ENCODE peak calls at places on chromosome X, in ten cellular contexts. One of them, this sample, is unnamed.
A peak's percentile ranks its signal among the peaks of the same experiment; 100 is the strongest.

GRCh38 chrX:118974908-118975671 is 672 bp downstream of the LONRF3 start:
- DNase-seq in SJCRH30: peak; percentile 90
- DNase-seq in PC-9: peak; percentile 48
- DNase-seq in upper lobe of right lung: peak; percentile 82
- DNase-seq in psoas muscle: peak; percentile 72
- DNase-seq in breast epithelium: no peak
- DNase-seq in right lobe of liver: peak; percentile 73
- DNase-seq in HepG2: peak; percentile 27
- DNase-seq in transverse colon: peak; percentile 58
- DNase-seq in ovary: peak; percentile 47
- DNase-seq in this sample: peak; percentile 70

GRCh38 chrX:134373736-134374135 is 86.2 kb upstream of the HPRT1 start:
- DNase-seq in transverse colon: no peak
- DNase-seq in breast epithelium: no peak
- DNase-seq in psoas muscle: no peak
- DNase-seq in PC-9: no peak
- DNase-seq in SJCRH30: no peak
- DNase-seq in ovary: no peak
- DNase-seq in HepG2: no peak
- DNase-seq in upper lobe of right lung: no peak
- DNase-seq in right lobe of liver: no peak
- DNase-seq in this sample: no peak

GRCh38 chrX:65745992-65746391 is 78.5 kb downstream of the MSN start:
- DNase-seq in breast epithelium: no peak
- DNase-seq in right lobe of liver: no peak
- DNase-seq in upper lobe of right lung: no peak
- DNase-seq in HepG2: no peak
- DNase-seq in ovary: no peak
- DNase-seq in transverse colon: peak; percentile 34
- DNase-seq in psoas muscle: no peak
- DNase-seq in SJCRH30: no peak
- DNase-seq in PC-9: no peak
- DNase-seq in this sample: no peak

GRCh38 chrX:102840871-102841705 is 96.0 kb upstream of the RAB40AL start:
- DNase-seq in PC-9: no peak
- DNase-seq in transverse colon: no peak
- DNase-seq in psoas muscle: no peak
- DNase-seq in HepG2: no peak
- DNase-seq in breast epithelium: no peak
- DNase-seq in upper lobe of right lung: no peak
- DNase-seq in ovary: no peak
- DNase-seq in SJCRH30: no peak
- DNase-seq in right lobe of liver: no peak
- DNase-seq in this sample: no peak

GRCh38 chrX:150167482-150168324 is 195.4 kb upstream of the MAMLD1 start:
- DNase-seq in right lobe of liver: no peak
- DNase-seq in ovary: no peak
- DNase-seq in SJCRH30: no peak
- DNase-seq in upper lobe of right lung: no peak
- DNase-seq in transverse colon: no peak
- DNase-seq in psoas muscle: no peak
- DNase-seq in HepG2: no peak
- DNase-seq in PC-9: peak; percentile 11
- DNase-seq in breast epithelium: no peak
- DNase-seq in this sample: no peak

GRCh38 chrX:53631156-53631555 is 55.4 kb downstream of the HUWE1 start:
- DNase-seq in SJCRH30: no peak
- DNase-seq in HepG2: no peak
- DNase-seq in right lobe of liver: no peak
- DNase-seq in upper lobe of right lung: no peak
- DNase-seq in psoas muscle: no peak
- DNase-seq in breast epithelium: no peak
- DNase-seq in PC-9: no peak
- DNase-seq in transverse colon: no peak
- DNase-seq in ovary: no peak
- DNase-seq in this sample: no peak

GRCh38 chrX:26522501-26522900 is 306.5 kb downstream of the MAGEB5 start:
- DNase-seq in psoas muscle: no peak
- DNase-seq in right lobe of liver: no peak
- DNase-seq in upper lobe of right lung: no peak
- DNase-seq in SJCRH30: no peak
- DNase-seq in PC-9: no peak
- DNase-seq in ovary: no peak
- DNase-seq in transverse colon: no peak
- DNase-seq in HepG2: no peak
- DNase-seq in breast epithelium: no peak
- DNase-seq in this sample: no peak

GRCh38 chrX:34631826-34632225 is 25.3 kb downstream of the TMEM47 start:
- DNase-seq in SJCRH30: no peak
- DNase-seq in breast epithelium: no peak
- DNase-seq in HepG2: no peak
- DNase-seq in transverse colon: no peak
- DNase-seq in upper lobe of right lung: no peak
- DNase-seq in right lobe of liver: no peak
- DNase-seq in psoas muscle: no peak
- DNase-seq in PC-9: no peak
- DNase-seq in ovary: no peak
- DNase-seq in this sample: no peak

GRCh38 chrX:152915541-152916241 is 17.8 kb downstream of the ZNF185 start:
- DNase-seq in right lobe of liver: no peak
- DNase-seq in psoas muscle: no peak
- DNase-seq in HepG2: peak; percentile 22
- DNase-seq in upper lobe of right lung: no peak
- DNase-seq in transverse colon: no peak
- DNase-seq in SJCRH30: peak; percentile 24
- DNase-seq in breast epithelium: no peak
- DNase-seq in ovary: no peak
- DNase-seq in PC-9: peak; percentile 67
- DNase-seq in this sample: no peak

GRCh38 chrX:70264784-70265183 is 3.4 kb upstream of the ARR3 start:
- DNase-seq in SJCRH30: no peak
- DNase-seq in ovary: no peak
- DNase-seq in HepG2: no peak
- DNase-seq in right lobe of liver: no peak
- DNase-seq in upper lobe of right lung: no peak
- DNase-seq in PC-9: no peak
- DNase-seq in breast epithelium: no peak
- DNase-seq in psoas muscle: no peak
- DNase-seq in transverse colon: no peak
- DNase-seq in this sample: no peak

GRCh38 chrX:43064096-43064495 is 286.1 kb upstream of the PPP1R2C start:
- DNase-seq in PC-9: no peak
- DNase-seq in breast epithelium: no peak
- DNase-seq in psoas muscle: no peak
- DNase-seq in right lobe of liver: no peak
- DNase-seq in transverse colon: no peak
- DNase-seq in upper lobe of right lung: no peak
- DNase-seq in SJCRH30: no peak
- DNase-seq in ovary: no peak
- DNase-seq in HepG2: no peak
- DNase-seq in this sample: no peak

GRCh38 chrX:120604359-120604782 is 470 bp downstream of the MCTS1 start:
- DNase-seq in HepG2: peak; percentile 5
- DNase-seq in SJCRH30: peak; percentile 54
- DNase-seq in PC-9: peak; percentile 43
- DNase-seq in right lobe of liver: no peak
- DNase-seq in transverse colon: peak; percentile 19
- DNase-seq in upper lobe of right lung: no peak
- DNase-seq in breast epithelium: no peak
- DNase-seq in psoas muscle: no peak
- DNase-seq in ovary: no peak
- DNase-seq in this sample: peak; percentile 14

GRCh38 chrX:107985032-107985431 is 2.9 kb upstream of the TEX13B start:
- DNase-seq in right lobe of liver: no peak
- DNase-seq in ovary: no peak
- DNase-seq in SJCRH30: no peak
- DNase-seq in transverse colon: no peak
- DNase-seq in HepG2: no peak
- DNase-seq in upper lobe of right lung: no peak
- DNase-seq in breast epithelium: no peak
- DNase-seq in psoas muscle: no peak
- DNase-seq in PC-9: no peak
- DNase-seq in this sample: no peak

GRCh38 chrX:40513012-40513411 is 67.8 kb upstream of the ATP6AP2 start:
- DNase-seq in transverse colon: no peak
- DNase-seq in upper lobe of right lung: peak; percentile 67
- DNase-seq in SJCRH30: no peak
- DNase-seq in right lobe of liver: peak; percentile 78
- DNase-seq in HepG2: peak; percentile 84
- DNase-seq in PC-9: no peak
- DNase-seq in psoas muscle: no peak
- DNase-seq in breast epithelium: no peak
- DNase-seq in ovary: no peak
- DNase-seq in this sample: no peak

GRCh38 chrX:55167124-55167523 is 53.0 kb upstream of the PAGE5 start:
- DNase-seq in upper lobe of right lung: no peak
- DNase-seq in psoas muscle: no peak
- DNase-seq in HepG2: no peak
- DNase-seq in breast epithelium: no peak
- DNase-seq in transverse colon: no peak
- DNase-seq in ovary: no peak
- DNase-seq in right lobe of liver: no peak
- DNase-seq in SJCRH30: no peak
- DNase-seq in PC-9: peak; percentile 55
- DNase-seq in this sample: no peak

DNA sequence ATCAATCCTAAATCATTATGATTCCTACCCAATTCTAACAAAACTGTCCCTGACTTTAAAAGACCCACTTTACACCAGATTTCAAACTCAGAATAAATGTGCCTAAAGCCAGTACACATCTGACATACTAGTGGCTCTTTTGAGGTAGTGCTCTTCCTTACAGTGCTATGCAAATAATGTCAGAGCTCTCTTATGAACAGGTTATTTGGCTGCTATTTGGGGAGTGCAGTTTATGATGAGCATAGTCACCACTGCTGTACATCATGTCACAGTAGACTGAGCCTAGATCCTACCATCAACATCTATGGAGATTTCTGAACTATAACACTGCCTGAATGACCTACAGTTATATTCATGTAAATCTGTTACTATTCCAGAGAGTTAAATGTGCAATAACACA is 50.4 kb upstream of the PAGE5 start:
- DNase-seq in upper lobe of right lung: no peak
- DNase-seq in PC-9: no peak
- DNase-seq in transverse colon: no peak
- DNase-seq in ovary: no peak
- DNase-seq in right lobe of liver: no peak
- DNase-seq in psoas muscle: no peak
- DNase-seq in SJCRH30: no peak
- DNase-seq in breast epithelium: no peak
- DNase-seq in HepG2: no peak
- DNase-seq in this sample: no peak
- H3K4me1 ChIP-seq in upper lobe of right lung: no peaks in the 10 kb centered on the region
- H3K4me1 ChIP-seq in PC-9: peaks cover 8% of the 10 kb centered on the region
- H3K4me1 ChIP-seq in transverse colon: no peaks in the 10 kb centered on the region
- H3K4me1 ChIP-seq in ovary: no peaks in the 10 kb centered on the region
- H3K4me1 ChIP-seq in right lobe of liver: no peaks in the 10 kb centered on the region
- H3K4me1 ChIP-seq in psoas muscle: no peaks in the 10 kb centered on the region
- H3K4me1 ChIP-seq in SJCRH30: no peaks in the 10 kb centered on the region
- H3K4me1 ChIP-seq in breast epithelium: no peaks in the 10 kb centered on the region
- H3K4me1 ChIP-seq in HepG2: no peaks in the 10 kb centered on the region
- H3K4me1 ChIP-seq in this sample: no peaks in the 10 kb centered on the region

DNA sequence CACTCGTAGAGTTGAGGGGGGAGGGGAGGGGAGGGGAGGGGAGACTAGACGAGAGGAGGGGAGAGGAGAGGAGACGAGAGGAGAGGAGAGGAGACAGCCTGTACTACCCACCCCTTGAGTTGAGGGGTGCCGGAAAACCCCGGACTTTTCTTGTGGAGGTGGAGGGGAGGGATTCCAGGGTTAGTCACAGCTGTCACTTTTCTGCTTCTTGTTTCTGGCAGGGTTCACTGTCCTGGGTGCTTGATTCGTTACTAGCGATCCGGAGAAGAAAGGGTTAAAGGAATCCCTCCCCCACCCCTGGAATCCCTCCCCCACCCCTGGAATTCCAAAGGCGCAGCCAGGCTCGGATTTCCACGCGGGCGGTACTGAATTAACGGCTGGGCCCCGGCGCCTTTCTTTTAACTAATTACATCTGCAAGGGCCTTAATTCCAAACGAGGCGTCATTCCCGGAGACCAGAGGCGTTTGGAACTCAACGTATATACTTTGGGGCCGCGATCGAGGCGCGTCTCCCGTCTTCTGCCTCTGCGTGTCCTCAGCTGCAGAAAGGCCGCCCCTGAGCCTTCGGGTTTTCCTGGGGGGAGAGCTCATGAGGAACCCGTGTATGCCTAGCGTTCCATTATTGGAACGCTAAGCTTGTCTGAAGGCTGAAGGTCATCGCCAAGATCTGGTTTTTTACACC is 20.1 kb upstream of the CSF2RA start:
- DNase-seq in breast epithelium: no peak
- DNase-seq in ovary: no peak
- DNase-seq in upper lobe of right lung: no peak
- DNase-seq in psoas muscle: no peak
- DNase-seq in SJCRH30: peak; percentile 74
- DNase-seq in HepG2: peak; percentile 7
- DNase-seq in transverse colon: no peak
- DNase-seq in PC-9: peak; percentile 39
- DNase-seq in right lobe of liver: no peak
- DNase-seq in this sample: peak; percentile 55
- H3K4me3 ChIP-seq in breast epithelium: no peak overlapping the region
- H3K4me3 ChIP-seq in ovary: no peak overlapping the region
- H3K4me3 ChIP-seq in upper lobe of right lung: peak overlapping the region; percentile 16
- H3K4me3 ChIP-seq in psoas muscle: no peak overlapping the region
- H3K4me3 ChIP-seq in SJCRH30: peak overlapping the region; percentile 52
- H3K4me3 ChIP-seq in HepG2: no peak overlapping the region
- H3K4me3 ChIP-seq in transverse colon: no peak overlapping the region
- H3K4me3 ChIP-seq in PC-9: peak overlapping the region; percentile 5
- H3K4me3 ChIP-seq in right lobe of liver: no peak overlapping the region
- H3K4me3 ChIP-seq in this sample: peak overlapping the region; percentile 6

GRCh38 chrX:154799554-154800348 is 5.5 kb downstream of the MPP1 start:
- DNase-seq in ovary: no peak
- DNase-seq in upper lobe of right lung: no peak
- DNase-seq in right lobe of liver: no peak
- DNase-seq in psoas muscle: no peak
- DNase-seq in PC-9: peak; percentile 56
- DNase-seq in HepG2: peak; percentile 90
- DNase-seq in transverse colon: peak; percentile 33
- DNase-seq in SJCRH30: peak; percentile 67
- DNase-seq in breast epithelium: no peak
- DNase-seq in this sample: no peak
- H3K27ac ChIP-seq in ovary: no peak overlapping the region
- H3K27ac ChIP-seq in upper lobe of right lung: peak overlapping the region; percentile 63
- H3K27ac ChIP-seq in right lobe of liver: peak overlapping the region; percentile 18
- H3K27ac ChIP-seq in psoas muscle: no peak overlapping the region
- H3K27ac ChIP-seq in PC-9: peak overlapping the region; percentile 64
- H3K27ac ChIP-seq in HepG2: peak overlapping the region; percentile 74
- H3K27ac ChIP-seq in transverse colon: peak overlapping the region; percentile 66
- H3K27ac ChIP-seq in SJCRH30: no peak overlapping the region
- H3K27ac ChIP-seq in breast epithelium: peak overlapping the region; percentile 35
- H3K27ac ChIP-seq in this sample: no peak overlapping the region

DNA sequence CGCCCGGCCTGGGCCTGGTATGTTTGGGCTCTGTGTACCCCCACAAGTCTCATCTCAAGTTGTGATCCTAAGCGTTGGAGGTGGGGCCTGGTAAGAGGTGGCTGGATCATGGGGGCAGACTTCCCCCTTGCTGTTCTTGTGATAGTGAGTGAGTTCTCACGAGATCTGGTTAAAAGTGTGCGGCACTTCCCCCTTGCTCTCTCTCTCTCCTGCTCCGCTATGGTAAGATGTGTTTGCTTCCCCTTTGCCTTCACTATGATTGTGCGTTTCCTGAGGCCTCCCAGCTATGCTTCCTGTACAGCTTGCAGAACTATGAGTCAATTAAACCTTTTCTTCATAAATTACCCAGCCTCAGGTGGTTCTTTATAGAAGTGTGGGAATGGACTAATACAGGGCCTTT is 53.0 kb downstream of the CHST7 start:
- DNase-seq in PC-9: no peak
- DNase-seq in HepG2: no peak
- DNase-seq in psoas muscle: no peak
- DNase-seq in SJCRH30: no peak
- DNase-seq in right lobe of liver: no peak
- DNase-seq in breast epithelium: no peak
- DNase-seq in upper lobe of right lung: no peak
- DNase-seq in transverse colon: no peak
- DNase-seq in ovary: no peak
- DNase-seq in this sample: no peak
- H3K4me1 ChIP-seq in PC-9: no peaks in the 10 kb centered on the region
- H3K4me1 ChIP-seq in HepG2: peaks cover 12% of the 10 kb centered on the region
- H3K4me1 ChIP-seq in psoas muscle: no peaks in the 10 kb centered on the region
- H3K4me1 ChIP-seq in SJCRH30: peaks cover 5% of the 10 kb centered on the region
- H3K4me1 ChIP-seq in right lobe of liver: no peaks in the 10 kb centered on the region
- H3K4me1 ChIP-seq in breast epithelium: no peaks in the 10 kb centered on the region
- H3K4me1 ChIP-seq in upper lobe of right lung: peaks cover 7% of the 10 kb centered on the region
- H3K4me1 ChIP-seq in transverse colon: no peaks in the 10 kb centered on the region
- H3K4me1 ChIP-seq in ovary: peaks cover 11% of the 10 kb centered on the region
- H3K4me1 ChIP-seq in this sample: peaks cover 17% of the 10 kb centered on the region